ENCODE peak calls at places on chromosomes 7 and 10, in seven cellular contexts. E is NCI-H82; J is EH; V is activated naive CD4-positive, alpha-beta T cell treated with anti-CD3 and anti-CD28 coated beads, Interleukin-2, amount 10 ng/mL, durations not matched to agents 7 days and 5 days; L is thyroid gland; K is stromal cell of bone marrow; T is CD8-positive, alpha-beta T cell. Q is an unnamed sample.
A peak's percentile ranks its signal among the peaks of the same experiment; 100 is the strongest.

GRCh38 chr10:114623155-114623554 is 34.9 kb downstream of the ABLIM1 start:
- DNase-seq in J (no peak), T (no peak), L (no peak), K (no peak), V (no peak), E (no peak), Q (no peak)

GRCh38 chr7:112262804-112263203 is 56.3 kb downstream of the ZNF277 start:
- DNase-seq in L (no peak), T (no peak), K (peak; percentile 2), V (no peak), E (peak; percentile 43), J (peak; percentile 5), Q (no peak)

GRCh38 chr10:123614888-123615287 is 51.3 kb upstream of the GPR26 start:
- DNase-seq in K (peak; percentile 11), J (peak; percentile 60), L (peak; percentile 85), E (peak; percentile 10), T (peak; percentile 52), V (peak; percentile 76), Q (peak; percentile 14)

GRCh38 chr7:21939136-21939857 is 6.4 kb downstream of the CDCA7L start:
- DNase-seq in L (peak; percentile 37), E (no peak), J (peak; percentile 48), T (no peak), K (no peak), V (no peak), Q (peak; percentile 39)

GRCh38 chr10:34781709-34782108 is 33.4 kb downstream of the PARD3 start:
- DNase-seq in L (no peak), V (no peak), T (no peak), K (no peak), E (no peak), J (no peak), Q (no peak)

GRCh38 chr7:141001561-141001960 is 13.2 kb downstream of the MRPS33 start:
- DNase-seq in K (no peak), J (no peak), E (no peak), L (no peak), T (no peak), V (no peak), Q (no peak)

GRCh38 chr7:157003445-157004049 is 6.9 kb downstream of the MNX1 start:
- DNase-seq in L (no peak), J (no peak), K (no peak), V (no peak), T (no peak), E (no peak), Q (no peak)

GRCh38 chr10:103502849-103503660 is 9.6 kb downstream of the NEURL1 start:
- DNase-seq in V (no peak), T (no peak), K (no peak), L (no peak), J (no peak), E (peak; percentile 46), Q (no peak)

GRCh38 chr7:5850944-5851343 is 29.7 kb upstream of the OCM start:
- DNase-seq in J (no peak), T (no peak), L (no peak), E (no peak), V (no peak), K (no peak), Q (no peak)

GRCh38 chr7:45876519-45876918 is 3.6 kb upstream of the CCDC201 start:
- DNase-seq in T (no peak), L (no peak), V (no peak), J (no peak), E (no peak), K (no peak), Q (no peak)

GRCh38 chr10:103231047-103231551 is 14.6 kb upstream of the RPEL1 start:
- DNase-seq in K (peak; percentile 74), V (no peak), J (peak; percentile 97), T (no peak), L (peak; percentile 69), E (peak; percentile 29), Q (peak; percentile 97)

GRCh38 chr10:97356318-97356914 is 21.9 kb upstream of the FRAT2 start:
- DNase-seq in V (no peak), J (peak; percentile 37), T (no peak), K (no peak), E (no peak), L (no peak), Q (no peak)

GRCh38 chr10:36766921-36767320 is 358.5 kb upstream of the ANKRD30A start:
- DNase-seq in T (no peak), L (no peak), V (no peak), E (no peak), K (no peak), J (no peak), Q (no peak)

GRCh38 chr10:86263907-86264306 is 102.7 kb downstream of the GRID1 start:
- DNase-seq in T (no peak), E (no peak), J (no peak), K (no peak), L (no peak), V (no peak), Q (no peak)

GRCh38 chr10:72340510-72340895 is 14.2 kb downstream of the DNAJB12 start:
- DNase-seq in J (peak; percentile 61), T (peak; percentile 84), E (peak; percentile 71), K (no peak), V (peak; percentile 84), L (peak; percentile 66), Q (no peak)

GRCh38 chr7:79405368-79405767 is 48.1 kb downstream of the MAGI2 start:
- DNase-seq in V (no peak), L (no peak), T (no peak), E (no peak), J (no peak), K (no peak), Q (no peak)

GRCh38 chr10:29519670-29520069 is 115.1 kb downstream of the SVIL start:
- DNase-seq in K (no peak), L (no peak), T (no peak), V (no peak), J (no peak), E (no peak), Q (no peak)

GRCh38 chr7:115047968-115048720 is 126.2 kb downstream of the MDFIC start:
- DNase-seq in E (no peak), T (no peak), V (no peak), L (no peak), K (no peak), J (peak; percentile 45), Q (no peak)

GRCh38 chr7:142797342-142797798 is 26.6 kb downstream of the PRSS2 start:
- DNase-seq in K (no peak), V (peak; percentile 50), L (no peak), E (peak; percentile 11), T (no peak), J (no peak), Q (no peak)